ENCODE peak calls at places on chromosomes 11 and 22, in nine cellular contexts. J is T1000; H is cerebellar cortex; F is CD8-positive, alpha-beta T cell; V is adipocyte; E is neural crest cell; T is AG09319; L is T47D; N is epithelial cell of proximal tubule. S is an unnamed sample.

GRCh38 chr11:64268687-64269379 is 15.6 kb downstream of the BAD start:
- DNase-seq in J (peak), H (peak), F (no peak), V (peak), E (peak), T (no peak), L (peak), N (no peak), S (no peak)

GRCh38 chr11:30395751-30396150 is 72.8 kb downstream of the ARL14EP start:
- DNase-seq in J (no peak), H (no peak), F (no peak), V (no peak), E (no peak), T (no peak), L (no peak), N (no peak), S (no peak)

GRCh38 chr22:43014062-43014875 is 680 bp downstream of the PACSIN2 start:
- DNase-seq in J (no peak), H (peak), F (peak), V (peak), E (peak), T (no peak), L (peak), N (no peak), S (no peak)

GRCh38 chr22:43066844-43067385 is 22.3 kb downstream of the TTLL1 start:
- DNase-seq in J (peak), H (no peak), F (no peak), V (peak), E (no peak), T (no peak), L (no peak), N (no peak), S (peak)

GRCh38 chr11:8834379-8834778 is 76.6 kb upstream of the AKIP1 start:
- DNase-seq in J (no peak), H (no peak), F (no peak), V (peak), E (no peak), T (no peak), L (no peak), N (no peak), S (no peak)

GRCh38 chr11:112366777-112367176 is 106.1 kb upstream of the PLET1 start:
- DNase-seq in J (no peak), H (no peak), F (no peak), V (no peak), E (no peak), T (peak), L (no peak), N (no peak), S (no peak)

GRCh38 chr11:63635762-63636465 is 21.7 kb upstream of the PLAAT3 start:
- DNase-seq in J (peak), H (peak), F (peak), V (peak), E (peak), T (no peak), L (peak), N (no peak), S (peak)

GRCh38 chr11:87926250-87926970 is 248.8 kb downstream of the RAB38 start:
- DNase-seq in J (peak), H (no peak), F (no peak), V (peak), E (no peak), T (no peak), L (no peak), N (peak), S (peak)

GRCh38 chr11:66936326-66936725 is 21.9 kb downstream of the PC start:
- DNase-seq in J (no peak), H (no peak), F (no peak), V (peak), E (no peak), T (peak), L (peak), N (no peak), S (no peak)

GRCh38 chr22:19694696-19695095 is 19.6 kb upstream of the SEPTIN5 start:
- DNase-seq in J (no peak), H (no peak), F (no peak), V (no peak), E (no peak), T (no peak), L (no peak), N (no peak), S (no peak)

GRCh38 chr11:121645596-121645995 is 192.8 kb upstream of the SORL1-AS1 start:
- DNase-seq in J (no peak), H (no peak), F (no peak), V (peak), E (no peak), T (no peak), L (no peak), N (no peak), S (no peak)

GRCh38 chr11:35334385-35335090 is 84.8 kb downstream of the SLC1A2 start:
- DNase-seq in J (no peak), H (no peak), F (no peak), V (no peak), E (no peak), T (no peak), L (no peak), N (no peak), S (no peak)

GRCh38 chr11:87432006-87432405 is 394.3 kb downstream of the TMEM135 start:
- DNase-seq in J (no peak), H (no peak), F (no peak), V (peak), E (no peak), T (peak), L (no peak), N (no peak), S (no peak)

GRCh38 chr11:65777821-65778361 is 2.9 kb downstream of the AP5B1 start:
- DNase-seq in J (no peak), H (no peak), F (peak), V (no peak), E (no peak), T (no peak), L (no peak), N (no peak), S (no peak)

GRCh38 chr22:42016111-42016510 is 17.5 kb downstream of the WBP2NL start:
- DNase-seq in J (no peak), H (no peak), F (no peak), V (no peak), E (no peak), T (no peak), L (no peak), N (no peak), S (no peak)

GRCh38 chr11:11416502-11416901 is 63.5 kb upstream of the CSNK2A3 start:
- DNase-seq in J (peak), H (no peak), F (no peak), V (peak), E (no peak), T (no peak), L (peak), N (no peak), S (peak)

GRCh38 chr11:464316-464715 is 14.2 kb downstream of the PTDSS2 start:
- DNase-seq in J (no peak), H (no peak), F (no peak), V (no peak), E (no peak), T (no peak), L (no peak), N (no peak), S (no peak)

GRCh38 chr11:61309141-61309540 is 14.0 kb upstream of the VWCE start:
- DNase-seq in J (no peak), H (no peak), F (no peak), V (no peak), E (no peak), T (no peak), L (no peak), N (no peak), S (no peak)

GRCh38 chr11:70512716-70513115 is 114.4 kb downstream of the CTTN start:
- DNase-seq in J (no peak), H (no peak), F (no peak), V (no peak), E (no peak), T (no peak), L (no peak), N (no peak), S (no peak)

GRCh38 chr11:72828692-72829101 is 14.5 kb downstream of the ATG16L2 start:
- DNase-seq in J (no peak), H (no peak), F (no peak), V (no peak), E (no peak), T (no peak), L (no peak), N (no peak), S (no peak)

GRCh38 chr11:113519989-113520613 is 44.9 kb upstream of the DRD2 start:
- DNase-seq in J (no peak), H (no peak), F (no peak), V (no peak), E (no peak), T (no peak), L (no peak), N (no peak), S (no peak)

GRCh38 chr11:47355283-47356128 is 3.0 kb upstream of the MYBPC3 start:
- DNase-seq in J (peak), H (peak), F (no peak), V (peak), E (peak), T (peak), L (peak), N (peak), S (peak)

GRCh38 chr22:50189184-50189848 is 3.6 kb downstream of the TRABD start:
- DNase-seq in J (no peak), H (no peak), F (no peak), V (no peak), E (no peak), T (no peak), L (no peak), N (no peak), S (no peak)

GRCh38 chr22:48647606-48648515 is 1179.8 kb downstream of the BRD1 start:
- DNase-seq in J (no peak), H (no peak), F (no peak), V (no peak), E (no peak), T (no peak), L (no peak), N (no peak), S (no peak)

GRCh38 chr22:30429887-30430286 is 4.3 kb downstream of the MTFP1 start:
- DNase-seq in J (no peak), H (no peak), F (no peak), V (no peak), E (no peak), T (no peak), L (no peak), N (no peak), S (no peak)

GRCh38 chr22:40853961-40854360 is 2.5 kb downstream of the ST13 start:
- DNase-seq in J (no peak), H (peak), F (no peak), V (peak), E (no peak), T (no peak), L (no peak), N (no peak), S (no peak)

GRCh38 chr11:66317322-66317765 is 500 bp upstream of the CD248 start:
- DNase-seq in J (no peak), H (no peak), F (peak), V (peak), E (no peak), T (no peak), L (no peak), N (no peak), S (no peak)

GRCh38 chr11:128747728-128748148 is 53.9 kb downstream of the FLI1 start:
- DNase-seq in J (no peak), H (no peak), F (no peak), V (no peak), E (no peak), T (no peak), L (no peak), N (no peak), S (no peak)

GRCh38 chr11:109062445-109062844 is 359.5 kb upstream of the C11orf87 start:
- DNase-seq in J (no peak), H (no peak), F (no peak), V (peak), E (no peak), T (no peak), L (no peak), N (peak), S (no peak)

GRCh38 chr11:73760066-73760679 is 701 bp downstream of the RAB6A start:
- DNase-seq in J (no peak), H (peak), F (peak), V (peak), E (peak), T (no peak), L (peak), N (no peak), S (no peak)

GRCh38 chr11:75350743-75351540 is 519 bp downstream of the ARRB1 start:
- DNase-seq in J (no peak), H (peak), F (peak), V (peak), E (no peak), T (no peak), L (peak), N (no peak), S (no peak)

GRCh38 chr11:5339771-5340322 is 3.5 kb downstream of the OR51B5 start:
- DNase-seq in J (no peak), H (no peak), F (no peak), V (no peak), E (no peak), T (no peak), L (no peak), N (no peak), S (no peak)

GRCh38 chr11:11657101-11657935 is 35.5 kb upstream of the GALNT18 start:
- DNase-seq in J (no peak), H (peak), F (no peak), V (no peak), E (no peak), T (no peak), L (peak), N (no peak), S (no peak)

GRCh38 chr11:69394234-69394891 is 87.1 kb upstream of the LINC01488 start:
- DNase-seq in J (no peak), H (no peak), F (no peak), V (no peak), E (no peak), T (no peak), L (no peak), N (no peak), S (no peak)

GRCh38 chr22:23745780-23746179 is 5.1 kb downstream of the ZNF70 start:
- DNase-seq in J (no peak), H (no peak), F (no peak), V (no peak), E (no peak), T (no peak), L (no peak), N (no peak), S (no peak)

GRCh38 chr11:2664331-2664730 is 35.5 kb downstream of the KCNQ1OT1 start:
- DNase-seq in J (no peak), H (no peak), F (no peak), V (no peak), E (no peak), T (no peak), L (no peak), N (no peak), S (no peak)

GRCh38 chr22:25085930-25086901 is 113.4 kb upstream of the CRYBB3 start:
- DNase-seq in J (no peak), H (no peak), F (no peak), V (no peak), E (no peak), T (no peak), L (no peak), N (peak), S (no peak)